ENCODE peak calls at places on chromosomes 13 and 19, in nine cellular contexts. I is stimulated activated CD8-positive, alpha-beta memory T cell treated with anti-CD3 and anti-CD28 coated beads, Interleukin-15, amount 100 ng/mL, for 1 hour; X is GM12865; A is posterior vena cava; M is RCC 7860; P is nephron progenitor cell; N is progenitor cell of endocrine pancreas; S is naive thymus-derived CD8-positive, alpha-beta T cell; E is NCI-H774. D is an unnamed sample.

GRCh38 chr13:108402850-108403249 is 133.3 kb downstream of the TNFSF13B start:
- DNase-seq in I (no peak), X (no peak), A (no peak), M (no peak), P (no peak), N (no peak), S (no peak), E (no peak), D (no peak)

GRCh38 chr13:23344923-23345322 is 88.6 kb downstream of the SACS start:
- DNase-seq in I (no peak), X (no peak), A (no peak), M (no peak), P (no peak), N (no peak), S (no peak), E (no peak), D (no peak)

GRCh38 chr13:47932953-47933687 is 68.0 kb downstream of the SUCLA2 start:
- DNase-seq in I (no peak), X (no peak), A (no peak), M (no peak), P (no peak), N (no peak), S (no peak), E (peak; percentile 12), D (no peak)

GRCh38 chr19:13692096-13692495 is 72.2 kb upstream of the MRI1 start:
- DNase-seq in I (no peak), X (no peak), A (no peak), M (peak; percentile 63), P (no peak), N (no peak), S (no peak), E (no peak), D (no peak)

GRCh38 chr19:44476559-44477408 is 23.5 kb downstream of the ZNF180 start:
- DNase-seq in I (no peak), X (peak; percentile 33), A (no peak), M (no peak), P (no peak), N (no peak), S (no peak), E (no peak), D (no peak)

GRCh38 chr13:20193142-20193923 is 595 bp upstream of the GJB2 start:
- DNase-seq in I (no peak), X (no peak), A (no peak), M (no peak), P (peak; percentile 25), N (no peak), S (no peak), E (no peak), D (no peak)

GRCh38 chr19:1351324-1351947 is 32.3 kb upstream of the NDUFS7 start:
- DNase-seq in I (no peak), X (no peak), A (no peak), M (no peak), P (no peak), N (no peak), S (no peak), E (no peak), D (no peak)

GRCh38 chr19:18291019-18291524 is 9.7 kb upstream of the JUND start:
- DNase-seq in I (no peak), X (peak; percentile 26), A (no peak), M (no peak), P (no peak), N (no peak), S (no peak), E (no peak), D (no peak)

GRCh38 chr19:16888629-16889371 is at the start of gene F2RL3:
- DNase-seq in I (no peak), X (peak; percentile 94), A (no peak), M (no peak), P (no peak), N (no peak), S (no peak), E (no peak), D (no peak)

GRCh38 chr19:5131031-5131865 is 162.3 kb downstream of the KDM4B start:
- DNase-seq in I (no peak), X (peak; percentile 89), A (no peak), M (no peak), P (no peak), N (no peak), S (peak; percentile 49), E (no peak), D (no peak)

GRCh38 chr13:79671420-79671819 is 190.5 kb downstream of the NDFIP2 start:
- DNase-seq in I (no peak), X (no peak), A (no peak), M (no peak), P (no peak), N (no peak), S (no peak), E (no peak), D (no peak)

GRCh38 chr13:19838726-19839342 is 24.6 kb downstream of the ZMYM5 start:
- DNase-seq in I (no peak), X (no peak), A (no peak), M (no peak), P (no peak), N (no peak), S (no peak), E (no peak), D (no peak)

GRCh38 chr19:50844296-50844935 is 10.3 kb upstream of the KLK3 start:
- DNase-seq in I (no peak), X (no peak), A (no peak), M (no peak), P (no peak), N (no peak), S (no peak), E (peak; percentile 68), D (no peak)

GRCh38 chr13:92197669-92198068 is 799.2 kb downstream of the GPC5 start:
- DNase-seq in I (no peak), X (no peak), A (no peak), M (no peak), P (no peak), N (no peak), S (no peak), E (no peak), D (no peak)

GRCh38 chr19:39126593-39127187 is 1.1 kb downstream of the PAK4 start:
- DNase-seq in I (no peak), X (no peak), A (no peak), M (peak; percentile 77), P (no peak), N (no peak), S (no peak), E (no peak), D (no peak)

GRCh38 chr13:45564108-45564507 is 51.4 kb downstream of the ERICH6B start:
- DNase-seq in I (no peak), X (no peak), A (no peak), M (no peak), P (no peak), N (no peak), S (no peak), E (no peak), D (no peak)

GRCh38 chr13:107864543-107865460 is 350.5 kb downstream of the LIG4 start:
- DNase-seq in I (no peak), X (peak; percentile 26), A (no peak), M (peak; percentile 24), P (peak; percentile 72), N (peak; percentile 37), S (no peak), E (peak; percentile 71), D (no peak)

GRCh38 chr13:26558912-26559485 is 1.5 kb downstream of the WASF3 start:
- DNase-seq in I (no peak), X (no peak), A (no peak), M (no peak), P (no peak), N (no peak), S (no peak), E (no peak), D (no peak)

GRCh38 chr19:38929929-38930775 is at the start of gene SARS2:
- DNase-seq in I (peak; percentile 83), X (peak; percentile 96), A (peak; percentile 98), M (peak; percentile 86), P (peak; percentile 92), N (peak; percentile 92), S (peak; percentile 92), E (peak; percentile 89), D (peak; percentile 96)

GRCh38 chr13:73776137-73776785 is 357.9 kb downstream of the KLF12 start:
- DNase-seq in I (no peak), X (no peak), A (no peak), M (no peak), P (no peak), N (no peak), S (no peak), E (no peak), D (no peak)

GRCh38 chr13:113063091-113063491 is 42.5 kb upstream of the F7 start:
- DNase-seq in I (no peak), X (no peak), A (peak; percentile 76), M (no peak), P (no peak), N (no peak), S (no peak), E (no peak), D (no peak)

GRCh38 chr13:63625869-63626268 is 2210.2 kb upstream of the PCDH20 start:
- DNase-seq in I (no peak), X (no peak), A (no peak), M (no peak), P (no peak), N (no peak), S (no peak), E (no peak), D (no peak)

GRCh38 chr19:1189419-1189818 is 15.4 kb upstream of the SBNO2 start:
- DNase-seq in I (no peak), X (peak; percentile 55), A (no peak), M (peak; percentile 90), P (no peak), N (no peak), S (no peak), E (no peak), D (no peak)

GRCh38 chr13:73060251-73061160 is 1.7 kb downstream of the KLF5 start:
- DNase-seq in I (no peak), X (peak; percentile 6), A (no peak), M (peak; percentile 15), P (peak; percentile 12), N (no peak), S (no peak), E (no peak), D (no peak)

GRCh38 chr13:59043016-59043415 is 1120.7 kb downstream of the DIAPH3 start:
- DNase-seq in I (no peak), X (no peak), A (no peak), M (no peak), P (no peak), N (no peak), S (no peak), E (no peak), D (no peak)

GRCh38 chr13:40329682-40330485 is 336.6 kb downstream of the FOXO1 start:
- DNase-seq in I (no peak), X (peak; percentile 47), A (no peak), M (no peak), P (no peak), N (no peak), S (no peak), E (no peak), D (no peak)

GRCh38 chr19:14473915-14474578 is 1.1 kb downstream of the PTGER1 start:
- DNase-seq in I (no peak), X (no peak), A (no peak), M (no peak), P (no peak), N (no peak), S (no peak), E (peak; percentile 17), D (no peak)

GRCh38 chr13:114004416-114005205 is 30.7 kb upstream of the C13orf46 start:
- DNase-seq in I (no peak), X (no peak), A (peak; percentile 82), M (no peak), P (no peak), N (no peak), S (no peak), E (no peak), D (no peak)

GRCh38 chr19:1863638-1864479 is 480 bp upstream of the KLF16 start:
- DNase-seq in I (peak; percentile 76), X (peak; percentile 97), A (peak; percentile 98), M (peak; percentile 82), P (peak; percentile 94), N (peak; percentile 89), S (peak; percentile 98), E (peak; percentile 97), D (peak; percentile 94)

GRCh38 chr19:3129112-3129511 is 6.7 kb upstream of the GNA15 start:
- DNase-seq in I (no peak), X (peak; percentile 46), A (no peak), M (peak; percentile 50), P (no peak), N (no peak), S (no peak), E (no peak), D (no peak)

GRCh38 chr13:49995535-49996165 is 1.2 kb upstream of the TRIM13 start:
- DNase-seq in I (no peak), X (peak; percentile 57), A (no peak), M (no peak), P (no peak), N (no peak), S (no peak), E (no peak), D (no peak)

D was measured in cardiac septum.